ENCODE peak calls at places on chromosomes 3 and 15, in six cellular contexts. U is heart right ventricle; X is frontal cortex; Z is stimulated activated CD4-positive, alpha-beta T cell treated with anti-CD3 and anti-CD28 coated beads, Interleukin-4, amount 100 ng/mL, for 4 hours; K is IMR-90; R is SW480. I is an unnamed sample.

GRCh38 chr3:89692601-89693000 is 585.2 kb downstream of the EPHA3 start:
- DNase-seq in U (no peak), X (no peak), Z (no peak), K (no peak), R (no peak), I (no peak)

GRCh38 chr15:95059346-95059905 is 828.1 kb downstream of the MCTP2 start:
- DNase-seq in U (no peak), X (no peak), Z (no peak), K (no peak), R (no peak), I (no peak)

GRCh38 chr15:90154861-90155626 is 46.1 kb upstream of the SEMA4B start:
- DNase-seq in U (no peak), X (no peak), Z (no peak), K (peak), R (no peak), I (peak)

GRCh38 chr3:122576174-122576940 is 1.1 kb upstream of the PARP15 start:
- DNase-seq in U (no peak), X (no peak), Z (no peak), K (no peak), R (no peak), I (no peak)

GRCh38 chr15:39454189-39454986 is 126.5 kb upstream of the THBS1 start:
- DNase-seq in U (no peak), X (no peak), Z (no peak), K (peak), R (no peak), I (no peak)

GRCh38 chr3:188239035-188239434 is 85.1 kb downstream of the LPP start:
- DNase-seq in U (no peak), X (no peak), Z (no peak), K (no peak), R (no peak), I (no peak)

GRCh38 chr3:68256635-68257034 is 602.2 kb upstream of the SUCLG2 start:
- DNase-seq in U (no peak), X (no peak), Z (peak), K (no peak), R (no peak), I (no peak)

GRCh38 chr3:79490165-79491028 is 277.4 kb downstream of the ROBO1 start:
- DNase-seq in U (peak), X (no peak), Z (no peak), K (peak), R (no peak), I (no peak)

GRCh38 chr15:100765458-100766224 is 114.0 kb upstream of the ALDH1A3 start:
- DNase-seq in U (no peak), X (no peak), Z (no peak), K (no peak), R (no peak), I (no peak)

GRCh38 chr3:55059027-55059629 is 131.3 kb upstream of the LRTM1 start:
- DNase-seq in U (no peak), X (no peak), Z (no peak), K (peak), R (no peak), I (no peak)

GRCh38 chr3:133466531-133467386 is 66.9 kb downstream of the BFSP2 start:
- DNase-seq in U (peak), X (no peak), Z (no peak), K (no peak), R (no peak), I (no peak)

GRCh38 chr3:33758874-33759273 is 39.6 kb upstream of the PDCD6IP start:
- DNase-seq in U (no peak), X (no peak), Z (no peak), K (no peak), R (peak), I (no peak)

GRCh38 chr15:78006567-78007205 is 70.8 kb downstream of the TBC1D2B start:
- DNase-seq in U (peak), X (no peak), Z (no peak), K (no peak), R (no peak), I (no peak)

GRCh38 chr3:161305095-161305991 is 66.0 kb downstream of the SPTSSB start:
- DNase-seq in U (no peak), X (no peak), Z (no peak), K (peak), R (peak), I (peak)

GRCh38 chr3:63344676-63345075 is 66.6 kb downstream of the SYNPR start:
- DNase-seq in U (no peak), X (no peak), Z (no peak), K (no peak), R (no peak), I (peak)

GRCh38 chr3:93988764-93989163 is 8.8 kb downstream of the ARL13B start:
- DNase-seq in U (no peak), X (no peak), Z (no peak), K (no peak), R (no peak), I (no peak)

GRCh38 chr3:113898892-113899291 is 48.9 kb upstream of the ZDHHC23 start:
- DNase-seq in U (no peak), X (no peak), Z (no peak), K (peak), R (no peak), I (no peak)

GRCh38 chr3:31552103-31552502 is 19.4 kb downstream of the STT3B start:
- DNase-seq in U (no peak), X (no peak), Z (no peak), K (no peak), R (no peak), I (no peak)

GRCh38 chr15:40633178-40633577 is 39.1 kb downstream of the KNL1 start:
- DNase-seq in U (no peak), X (no peak), Z (no peak), K (peak), R (peak), I (no peak)

GRCh38 chr3:37974121-37974927 is 16.3 kb upstream of the VILL start:
- DNase-seq in U (peak), X (peak), Z (peak), K (peak), R (peak), I (peak)

GRCh38 chr3:82133070-82133606 is 371.7 kb upstream of the GBE1 start:
- DNase-seq in U (peak), X (peak), Z (peak), K (peak), R (peak), I (peak)